ENCODE peak calls at places on chromosomes 13 and 19, in six cellular contexts. Q is ovary, M is heart left ventricle, N is upper lobe of left lung, X is GM12878, W is fibroblast of lung. K is an unnamed sample.

GRCh38 chr19:11420429-11420893 is 1.3 kb upstream of the RGL3 start:
- DNase-seq in M (peak; percentile 65), W (peak; percentile 52), N (peak; percentile 48), X (no peak), Q (peak; percentile 70), K (no peak)

GRCh38 chr13:32246468-32246867 is 68.7 kb downstream of the ZAR1L start:
- DNase-seq in M (peak; percentile 54), N (peak; percentile 59), Q (peak; percentile 41), X (no peak), W (peak; percentile 76), K (peak; percentile 74)

GRCh38 chr19:7983995-7984837 is 21.2 kb downstream of the ELAVL1 start:
- DNase-seq in M (no peak), N (no peak), W (no peak), X (no peak), Q (no peak), K (peak; percentile 64)

GRCh38 chr19:33800012-33800680 is 3.5 kb downstream of the KCTD15 start:
- DNase-seq in W (no peak), N (no peak), X (no peak), M (no peak), Q (no peak), K (no peak)

GRCh38 chr19:49988433-49988832 is 27.5 kb upstream of the SIGLEC11 start:
- DNase-seq in Q (no peak), W (peak; percentile 29), X (no peak), M (no peak), N (no peak), K (peak; percentile 87)

GRCh38 chr13:74886496-74886895 is 595.5 kb downstream of the TBC1D4 start:
- DNase-seq in Q (no peak), X (no peak), M (no peak), N (no peak), W (peak; percentile 71), K (peak; percentile 80)

GRCh38 chr19:42473686-42474085 is 30.9 kb upstream of the CXCL17 start:
- DNase-seq in Q (no peak), N (no peak), M (no peak), X (no peak), W (no peak), K (no peak)

GRCh38 chr13:73754727-73755292 is 379.4 kb downstream of the KLF12 start:
- DNase-seq in W (peak; percentile 73), M (peak; percentile 34), Q (no peak), X (no peak), N (no peak), K (peak; percentile 85)

GRCh38 chr19:48499352-48500090 is 12.1 kb downstream of the LMTK3 start:
- DNase-seq in Q (no peak), X (no peak), N (no peak), M (no peak), W (no peak), K (no peak)

GRCh38 chr13:25249001-25249543 is 38.2 kb downstream of the MTMR6 start:
- DNase-seq in W (peak; percentile 41), N (no peak), Q (no peak), M (no peak), X (peak; percentile 17), K (peak; percentile 52)

GRCh38 chr13:112781881-112782361 is 92.1 kb downstream of the ATP11A start:
- DNase-seq in X (no peak), M (peak; percentile 78), N (peak; percentile 78), Q (no peak), W (peak; percentile 47), K (no peak)

GRCh38 chr13:43661321-43661720 is 125.5 kb downstream of the ENOX1 start:
- DNase-seq in X (no peak), N (no peak), M (no peak), Q (no peak), W (no peak), K (no peak)

GRCh38 chr13:75222031-75222430 is 259.9 kb downstream of the TBC1D4 start:
- DNase-seq in W (peak; percentile 65), X (no peak), Q (no peak), M (no peak), N (no peak), K (no peak)

GRCh38 chr19:33458807-33459206 is 62.8 kb downstream of the PEPD start:
- DNase-seq in Q (peak; percentile 4), X (no peak), N (peak; percentile 12), W (no peak), M (no peak), K (no peak)

GRCh38 chr13:112079696-112080095 is 12.7 kb downstream of the SOX1 start:
- DNase-seq in M (no peak), W (no peak), X (no peak), Q (no peak), N (no peak), K (no peak)

GRCh38 chr19:35395762-35396199 is 24.9 kb downstream of the GPR42 start:
- DNase-seq in W (no peak), X (no peak), M (no peak), Q (peak; percentile 52), N (peak; percentile 22), K (no peak)

GRCh38 chr19:55305491-55305890 is 19.6 kb downstream of the TMEM150B start:
- DNase-seq in N (peak; percentile 39), W (peak; percentile 26), X (no peak), Q (peak; percentile 60), M (peak; percentile 46), K (peak; percentile 56)

GRCh38 chr13:76791290-76791664 is 94.9 kb downstream of the KCTD12 start:
- DNase-seq in Q (no peak), X (no peak), M (no peak), N (no peak), W (no peak), K (no peak)

GRCh38 chr19:53879145-53880037 is 2.6 kb upstream of the PRKCG start:
- DNase-seq in M (peak; percentile 94), N (peak; percentile 92), X (no peak), W (peak; percentile 87), Q (peak; percentile 97), K (peak; percentile 82)

GRCh38 chr13:110372676-110373075 is 65.6 kb downstream of the COL4A2 start:
- DNase-seq in X (no peak), Q (no peak), W (no peak), M (no peak), N (no peak), K (no peak)

GRCh38 chr19:54390942-54391577 is 24.2 kb upstream of the TTYH1 start:
- DNase-seq in Q (peak; percentile 38), W (peak; percentile 63), N (peak; percentile 29), X (no peak), M (peak; percentile 38), K (peak; percentile 69)

GRCh38 chr13:37127706-37128241 is 22.3 kb upstream of the CSNK1A1L start:
- DNase-seq in X (no peak), Q (no peak), M (peak; percentile 43), N (no peak), W (peak; percentile 95), K (peak; percentile 14)

GRCh38 chr13:86862137-86862536 is 809.0 kb upstream of the SLITRK5 start:
- DNase-seq in Q (no peak), M (no peak), X (no peak), N (no peak), W (no peak), K (no peak)

GRCh38 chr19:16185925-16186234 is 670 bp downstream of the FAM32A start:
- DNase-seq in X (no peak), W (no peak), N (no peak), Q (no peak), M (no peak), K (peak; percentile 28)

GRCh38 chr13:40346592-40346991 is 319.8 kb downstream of the FOXO1 start:
- DNase-seq in W (no peak), Q (no peak), M (no peak), N (no peak), X (no peak), K (no peak)

GRCh38 chr19:31138077-31138476 is 211.2 kb downstream of the TSHZ3 start:
- DNase-seq in N (no peak), M (no peak), X (no peak), Q (no peak), W (no peak), K (no peak)

GRCh38 chr13:93775027-93775426 is 548.4 kb downstream of the GPC6 start:
- DNase-seq in N (no peak), Q (no peak), W (no peak), X (no peak), M (no peak), K (no peak)

GRCh38 chr13:41678320-41678719 is 221.0 kb downstream of the RGCC start:
- DNase-seq in N (no peak), W (peak; percentile 61), Q (no peak), X (no peak), M (no peak), K (no peak)

GRCh38 chr19:2221918-2222317 is 14.2 kb downstream of the PLEKHJ1 start:
- DNase-seq in W (no peak), Q (no peak), X (no peak), N (no peak), M (no peak), K (no peak)
- H3K27ac ChIP-seq in W (no peak overlapping the region), Q (no peak overlapping the region), X (no peak overlapping the region), N (no peak overlapping the region), M (no peak overlapping the region), K (no peak overlapping the region)

GRCh38 chr19:1041835-1042685 is 2.2 kb downstream of the ABCA7 start:
- DNase-seq in Q (no peak), M (no peak), X (no peak), W (no peak), N (no peak), K (peak; percentile 70)

GRCh38 chr19:1040476-1041271 is 767 bp downstream of the ABCA7 start:
- DNase-seq in W (peak; percentile 94), N (peak; percentile 93), X (peak; percentile 84), M (peak; percentile 90), Q (peak; percentile 78), K (peak; percentile 91)

GRCh38 chr19:1042689-1043511 is 3.0 kb downstream of the ABCA7 start:
- DNase-seq in X (no peak), W (peak; percentile 22), N (no peak), M (no peak), Q (no peak), K (no peak)

GRCh38 chr19:1039646-1040475 is at the start of gene ABCA7:
- DNase-seq in X (peak; percentile 93), W (peak; percentile 97), N (peak; percentile 99), M (peak; percentile 98), Q (peak; percentile 99), K (peak; percentile 98)

GRCh38 chr19:1041272-1041834 is 1.4 kb downstream of the ABCA7 start:
- DNase-seq in N (no peak), X (no peak), W (no peak), M (no peak), Q (no peak), K (no peak)
- H3K4me3 ChIP-seq in N (peak overlapping the region; percentile 64), X (peak overlapping the region; percentile 46), W (peak overlapping the region; percentile 67), M (peak overlapping the region; percentile 60), Q (no peak overlapping the region), K (peak overlapping the region; percentile 77)

GRCh38 chr13:64716936-64717335 is 2513.2 kb downstream of the PCDH9 start:
- DNase-seq in W (no peak), Q (no peak), X (no peak), M (no peak), N (no peak), K (no peak)
- H3K4me1 ChIP-seq in W (no peaks in the 10 kb centered on the region), Q (no peaks in the 10 kb centered on the region), X (no peaks in the 10 kb centered on the region), M (no peaks in the 10 kb centered on the region), N (no peaks in the 10 kb centered on the region), K (no peaks in the 10 kb centered on the region)

GRCh38 chr19:6233827-6234511 is 45.8 kb downstream of the MLLT1 start:
- DNase-seq in N (peak; percentile 95), W (no peak), M (peak; percentile 68), X (no peak), Q (peak; percentile 50), K (no peak)
- H3K27ac ChIP-seq in N (peak overlapping the region; percentile 88), W (peak overlapping the region; percentile 73), M (peak overlapping the region; percentile 87), X (no peak overlapping the region), Q (no peak overlapping the region), K (no peak overlapping the region)